ENCODE peak calls at places on chromosome 19, in six cellular contexts. I is posterior cingulate gyrus, K is AG08395, Z is T-cell, C is endothelial cell, O is brain microvascular endothelial cell. F is an unnamed sample.
A peak's percentile ranks its signal among the peaks of the same experiment; 100 is the strongest.

GRCh38 chr19:13987101-13987890 is 18.8 kb downstream of the RFX1 start:
- DNase-seq in Z (no peak), O (no peak), K (no peak), I (no peak), C (no peak), F (no peak)

GRCh38 chr19:8494158-8494557 is 8.3 kb downstream of the PRAM1 start:
- DNase-seq in C (no peak), Z (no peak), K (no peak), I (no peak), O (no peak), F (no peak)

GRCh38 chr19:7624810-7625209 is 4.5 kb downstream of the XAB2 start:
- DNase-seq in Z (no peak), O (no peak), K (no peak), I (no peak), C (no peak), F (no peak)

GRCh38 chr19:5110546-5110945 is 141.6 kb downstream of the KDM4B start:
- DNase-seq in I (no peak), C (no peak), Z (no peak), O (no peak), K (no peak), F (no peak)

GRCh38 chr19:11291991-11292390 is 4.0 kb upstream of the TSPAN16 start:
- DNase-seq in K (no peak), O (no peak), I (no peak), C (no peak), Z (no peak), F (no peak)

GRCh38 chr19:4557971-4558941 is 1.2 kb downstream of the SEMA6B start:
- DNase-seq in I (no peak), C (peak; percentile 72), O (no peak), Z (no peak), K (peak; percentile 55), F (no peak)

GRCh38 chr19:11856568-11857264 is 8.2 kb downstream of the ZNF439 start:
- DNase-seq in K (no peak), C (no peak), O (no peak), Z (no peak), I (no peak), F (no peak)

GRCh38 chr19:21940684-21941083 is 70.1 kb downstream of the ZNF208 start:
- DNase-seq in I (peak; percentile 54), O (no peak), C (no peak), Z (no peak), K (no peak), F (no peak)

F was measured in mammary epithelial cell.